ENCODE peak calls at places on chromosome 19, in five cellular contexts. One of them, this sample, is unnamed.

GRCh38 chr19:3319643-3320353 is 46.6 kb upstream of the NFIC start:
- DNase-seq in activated B cell treated with CpG ODN at 0.5 μM for 24 hours: no peak
- DNase-seq in uterus: no peak
- DNase-seq in retinal pigment epithelial cell: no peak
- DNase-seq in heart right ventricle: no peak
- DNase-seq in this sample: no peak

GRCh38 chr19:30670562-30671513 is 298.7 kb downstream of the ZNF536 start:
- DNase-seq in activated B cell treated with CpG ODN at 0.5 μM for 24 hours: no peak
- DNase-seq in retinal pigment epithelial cell: no peak
- DNase-seq in uterus: no peak
- DNase-seq in heart right ventricle: no peak
- DNase-seq in this sample: no peak

GRCh38 chr19:20078696-20079095 is 896 bp downstream of the ZNF90 start:
- DNase-seq in uterus: peak
- DNase-seq in retinal pigment epithelial cell: no peak
- DNase-seq in heart right ventricle: no peak
- DNase-seq in activated B cell treated with CpG ODN at 0.5 μM for 24 hours: no peak
- DNase-seq in this sample: peak

GRCh38 chr19:51090471-51090870 is 7.8 kb upstream of the KLK14 start:
- DNase-seq in uterus: no peak
- DNase-seq in activated B cell treated with CpG ODN at 0.5 μM for 24 hours: no peak
- DNase-seq in retinal pigment epithelial cell: no peak
- DNase-seq in heart right ventricle: no peak
- DNase-seq in this sample: no peak

GRCh38 chr19:45889210-45889885 is 3.4 kb upstream of the IRF2BP1 start:
- DNase-seq in retinal pigment epithelial cell: no peak
- DNase-seq in activated B cell treated with CpG ODN at 0.5 μM for 24 hours: no peak
- DNase-seq in heart right ventricle: no peak
- DNase-seq in uterus: no peak
- DNase-seq in this sample: no peak

GRCh38 chr19:7506385-7507328 is 9.2 kb upstream of the ZNF358 start:
- DNase-seq in activated B cell treated with CpG ODN at 0.5 μM for 24 hours: no peak
- DNase-seq in retinal pigment epithelial cell: peak
- DNase-seq in uterus: no peak
- DNase-seq in heart right ventricle: peak
- DNase-seq in this sample: peak

GRCh38 chr19:30144242-30144758 is 202.3 kb downstream of the URI1 start:
- DNase-seq in heart right ventricle: no peak
- DNase-seq in uterus: no peak
- DNase-seq in retinal pigment epithelial cell: no peak
- DNase-seq in activated B cell treated with CpG ODN at 0.5 μM for 24 hours: no peak
- DNase-seq in this sample: no peak

GRCh38 chr19:55279773-55280643 is at the start of gene HSPBP1:
- DNase-seq in uterus: peak
- DNase-seq in heart right ventricle: peak
- DNase-seq in activated B cell treated with CpG ODN at 0.5 μM for 24 hours: peak
- DNase-seq in retinal pigment epithelial cell: peak
- DNase-seq in this sample: peak

GRCh38 chr19:41995959-41996797 is 2.1 kb upstream of the ATP1A3 start:
- DNase-seq in heart right ventricle: no peak
- DNase-seq in retinal pigment epithelial cell: no peak
- DNase-seq in uterus: no peak
- DNase-seq in activated B cell treated with CpG ODN at 0.5 μM for 24 hours: no peak
- DNase-seq in this sample: no peak

GRCh38 chr19:41691268-41691970 is 3.3 kb upstream of the CEACAM7 start:
- DNase-seq in heart right ventricle: no peak
- DNase-seq in uterus: no peak
- DNase-seq in activated B cell treated with CpG ODN at 0.5 μM for 24 hours: no peak
- DNase-seq in retinal pigment epithelial cell: no peak
- DNase-seq in this sample: peak

GRCh38 chr19:2042485-2043268 is 8.4 kb downstream of the MKNK2 start:
- DNase-seq in activated B cell treated with CpG ODN at 0.5 μM for 24 hours: peak
- DNase-seq in uterus: peak
- DNase-seq in heart right ventricle: peak
- DNase-seq in retinal pigment epithelial cell: no peak
- DNase-seq in this sample: no peak

GRCh38 chr19:38617764-38618589 is at the start of gene MAP4K1:
- DNase-seq in retinal pigment epithelial cell: no peak
- DNase-seq in uterus: no peak
- DNase-seq in activated B cell treated with CpG ODN at 0.5 μM for 24 hours: peak
- DNase-seq in heart right ventricle: peak
- DNase-seq in this sample: peak

GRCh38 chr19:51333836-51334460 is 8.0 kb downstream of the VSIG10L start:
- DNase-seq in uterus: no peak
- DNase-seq in retinal pigment epithelial cell: no peak
- DNase-seq in activated B cell treated with CpG ODN at 0.5 μM for 24 hours: no peak
- DNase-seq in heart right ventricle: no peak
- DNase-seq in this sample: no peak

GRCh38 chr19:47446534-47447469 is 24.9 kb downstream of the SLC8A2 start:
- DNase-seq in uterus: peak
- DNase-seq in activated B cell treated with CpG ODN at 0.5 μM for 24 hours: no peak
- DNase-seq in heart right ventricle: no peak
- DNase-seq in retinal pigment epithelial cell: no peak
- DNase-seq in this sample: no peak

GRCh38 chr19:41821003-41821735 is 23.3 kb downstream of the LYPD4 start:
- DNase-seq in heart right ventricle: no peak
- DNase-seq in uterus: no peak
- DNase-seq in activated B cell treated with CpG ODN at 0.5 μM for 24 hours: no peak
- DNase-seq in retinal pigment epithelial cell: no peak
- DNase-seq in this sample: peak

GRCh38 chr19:31174948-31175347 is 174.3 kb downstream of the TSHZ3 start:
- DNase-seq in activated B cell treated with CpG ODN at 0.5 μM for 24 hours: no peak
- DNase-seq in retinal pigment epithelial cell: no peak
- DNase-seq in uterus: no peak
- DNase-seq in heart right ventricle: no peak
- DNase-seq in this sample: no peak

GRCh38 chr19:42468273-42468796 is 25.6 kb upstream of the CXCL17 start:
- DNase-seq in retinal pigment epithelial cell: no peak
- DNase-seq in heart right ventricle: no peak
- DNase-seq in activated B cell treated with CpG ODN at 0.5 μM for 24 hours: no peak
- DNase-seq in uterus: no peak
- DNase-seq in this sample: no peak

GRCh38 chr19:35710784-35711723 is 6.7 kb downstream of the ZBTB32 start:
- DNase-seq in heart right ventricle: no peak
- DNase-seq in uterus: no peak
- DNase-seq in retinal pigment epithelial cell: no peak
- DNase-seq in activated B cell treated with CpG ODN at 0.5 μM for 24 hours: peak
- DNase-seq in this sample: peak

GRCh38 chr19:19531951-19532805 is 3.5 kb downstream of the YJEFN3 start:
- DNase-seq in activated B cell treated with CpG ODN at 0.5 μM for 24 hours: peak
- DNase-seq in uterus: peak
- DNase-seq in retinal pigment epithelial cell: no peak
- DNase-seq in heart right ventricle: peak
- DNase-seq in this sample: peak

GRCh38 chr19:32018014-32018413 is 327.4 kb upstream of the ZNF507 start:
- DNase-seq in uterus: peak
- DNase-seq in retinal pigment epithelial cell: peak
- DNase-seq in heart right ventricle: no peak
- DNase-seq in activated B cell treated with CpG ODN at 0.5 μM for 24 hours: no peak
- DNase-seq in this sample: no peak

GRCh38 chr19:8363803-8364771 is at the start of gene ANGPTL4:
- DNase-seq in heart right ventricle: peak
- DNase-seq in retinal pigment epithelial cell: no peak
- DNase-seq in uterus: peak
- DNase-seq in activated B cell treated with CpG ODN at 0.5 μM for 24 hours: no peak
- DNase-seq in this sample: peak

GRCh38 chr19:34254552-34255432 is at the start of gene GARRE1:
- DNase-seq in uterus: no peak
- DNase-seq in retinal pigment epithelial cell: no peak
- DNase-seq in activated B cell treated with CpG ODN at 0.5 μM for 24 hours: peak
- DNase-seq in heart right ventricle: peak
- DNase-seq in this sample: peak

GRCh38 chr19:2084993-2085720 is 11.0 kb downstream of the MOB3A start:
- DNase-seq in activated B cell treated with CpG ODN at 0.5 μM for 24 hours: peak
- DNase-seq in uterus: no peak
- DNase-seq in heart right ventricle: peak
- DNase-seq in retinal pigment epithelial cell: no peak
- DNase-seq in this sample: peak

GRCh38 chr19:55753401-55753800 is 5.5 kb upstream of the RFPL4A start:
- DNase-seq in uterus: no peak
- DNase-seq in retinal pigment epithelial cell: no peak
- DNase-seq in heart right ventricle: no peak
- DNase-seq in activated B cell treated with CpG ODN at 0.5 μM for 24 hours: no peak
- DNase-seq in this sample: no peak

GRCh38 chr19:50173144-50173543 is 10.1 kb upstream of the IZUMO2 start:
- DNase-seq in heart right ventricle: no peak
- DNase-seq in activated B cell treated with CpG ODN at 0.5 μM for 24 hours: no peak
- DNase-seq in uterus: no peak
- DNase-seq in retinal pigment epithelial cell: no peak
- DNase-seq in this sample: no peak

GRCh38 chr19:47253467-47253881 is 2.9 kb upstream of the CCDC9 start:
- DNase-seq in uterus: no peak
- DNase-seq in heart right ventricle: no peak
- DNase-seq in retinal pigment epithelial cell: peak
- DNase-seq in activated B cell treated with CpG ODN at 0.5 μM for 24 hours: no peak
- DNase-seq in this sample: no peak

GRCh38 chr19:4360641-4361151 is 17.3 kb downstream of the MPND start:
- DNase-seq in heart right ventricle: no peak
- DNase-seq in activated B cell treated with CpG ODN at 0.5 μM for 24 hours: no peak
- DNase-seq in uterus: no peak
- DNase-seq in retinal pigment epithelial cell: no peak
- DNase-seq in this sample: no peak

GRCh38 chr19:1163283-1163933 is 10.7 kb downstream of the SBNO2 start:
- DNase-seq in activated B cell treated with CpG ODN at 0.5 μM for 24 hours: no peak
- DNase-seq in heart right ventricle: peak
- DNase-seq in retinal pigment epithelial cell: no peak
- DNase-seq in uterus: no peak
- DNase-seq in this sample: no peak

GRCh38 chr19:48591021-48591420 is 15.5 kb upstream of the SPACA4 start:
- DNase-seq in heart right ventricle: no peak
- DNase-seq in retinal pigment epithelial cell: no peak
- DNase-seq in uterus: no peak
- DNase-seq in activated B cell treated with CpG ODN at 0.5 μM for 24 hours: no peak
- DNase-seq in this sample: no peak

GRCh38 chr19:49629659-49630058 is 10.3 kb downstream of the RRAS start:
- DNase-seq in uterus: no peak
- DNase-seq in retinal pigment epithelial cell: no peak
- DNase-seq in activated B cell treated with CpG ODN at 0.5 μM for 24 hours: no peak
- DNase-seq in heart right ventricle: no peak
- DNase-seq in this sample: no peak

GRCh38 chr19:8491574-8491973 is 10.9 kb downstream of the PRAM1 start:
- DNase-seq in retinal pigment epithelial cell: no peak
- DNase-seq in heart right ventricle: no peak
- DNase-seq in uterus: no peak
- DNase-seq in activated B cell treated with CpG ODN at 0.5 μM for 24 hours: no peak
- DNase-seq in this sample: no peak

GRCh38 chr19:17775245-17775927 is 19.6 kb upstream of the B3GNT3 start:
- DNase-seq in activated B cell treated with CpG ODN at 0.5 μM for 24 hours: no peak
- DNase-seq in heart right ventricle: no peak
- DNase-seq in uterus: no peak
- DNase-seq in retinal pigment epithelial cell: no peak
- DNase-seq in this sample: no peak
- TF ChIP-seq CTCF in activated B cell treated with CpG ODN at 0.5 μM for 24 hours: no peak
- TF ChIP-seq CTCF in heart right ventricle: peak
- TF ChIP-seq CTCF in uterus: no peak
- TF ChIP-seq CTCF in retinal pigment epithelial cell: peak
- TF ChIP-seq CTCF in this sample: peak

GRCh38 chr19:13082192-13083007 is 20.3 kb downstream of the LYL1 start:
- DNase-seq in heart right ventricle: no peak
- DNase-seq in retinal pigment epithelial cell: no peak
- DNase-seq in activated B cell treated with CpG ODN at 0.5 μM for 24 hours: no peak
- DNase-seq in uterus: peak
- DNase-seq in this sample: no peak
- TF ChIP-seq CTCF in heart right ventricle: peak
- TF ChIP-seq CTCF in retinal pigment epithelial cell: peak
- TF ChIP-seq CTCF in activated B cell treated with CpG ODN at 0.5 μM for 24 hours: no peak
- TF ChIP-seq CTCF in uterus: peak
- TF ChIP-seq CTCF in this sample: peak

DNA sequence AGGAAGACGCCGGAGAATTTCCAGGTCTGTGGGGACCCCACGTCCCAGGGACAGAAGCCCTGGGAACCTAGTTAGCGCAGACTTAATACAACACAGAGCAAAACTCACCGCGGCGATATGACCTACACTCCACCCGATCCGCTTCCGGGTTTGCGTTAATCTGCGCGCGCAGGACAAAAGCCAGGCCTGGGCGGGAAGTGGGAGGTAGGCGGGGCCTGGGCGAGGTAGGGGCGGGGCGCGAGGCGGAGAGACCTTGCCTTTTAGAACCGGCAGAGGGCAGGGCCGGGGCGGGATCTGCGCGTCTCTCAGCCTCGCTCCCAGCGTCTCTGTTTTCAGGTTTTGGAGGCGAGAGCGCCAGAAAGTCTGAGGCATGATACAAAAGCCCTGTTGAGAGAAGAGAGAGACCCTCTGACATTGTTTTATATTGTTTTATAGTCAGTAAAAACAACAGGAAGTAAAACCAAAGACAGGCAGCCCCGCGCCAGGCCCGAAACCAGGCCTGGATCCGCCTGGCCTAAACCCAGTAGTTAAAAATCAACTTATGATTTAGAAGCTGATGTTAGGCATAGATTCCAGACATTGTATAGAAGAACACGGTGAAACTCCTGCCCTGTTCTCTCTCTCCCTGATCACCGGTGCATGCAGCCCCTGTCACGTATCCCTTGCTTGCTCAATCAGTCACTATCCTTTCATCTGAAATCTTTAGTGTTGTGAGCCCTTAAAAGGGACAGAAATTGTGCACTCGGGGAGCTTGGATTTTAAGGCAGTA is at the start of gene ZNF611:
- DNase-seq in retinal pigment epithelial cell: peak
- DNase-seq in heart right ventricle: peak
- DNase-seq in uterus: peak
- DNase-seq in activated B cell treated with CpG ODN at 0.5 μM for 24 hours: peak
- DNase-seq in this sample: peak
- TF ChIP-seq CTCF in retinal pigment epithelial cell: peak
- TF ChIP-seq CTCF in heart right ventricle: peak
- TF ChIP-seq CTCF in uterus: peak
- TF ChIP-seq CTCF in activated B cell treated with CpG ODN at 0.5 μM for 24 hours: no peak
- TF ChIP-seq CTCF in this sample: peak

DNA sequence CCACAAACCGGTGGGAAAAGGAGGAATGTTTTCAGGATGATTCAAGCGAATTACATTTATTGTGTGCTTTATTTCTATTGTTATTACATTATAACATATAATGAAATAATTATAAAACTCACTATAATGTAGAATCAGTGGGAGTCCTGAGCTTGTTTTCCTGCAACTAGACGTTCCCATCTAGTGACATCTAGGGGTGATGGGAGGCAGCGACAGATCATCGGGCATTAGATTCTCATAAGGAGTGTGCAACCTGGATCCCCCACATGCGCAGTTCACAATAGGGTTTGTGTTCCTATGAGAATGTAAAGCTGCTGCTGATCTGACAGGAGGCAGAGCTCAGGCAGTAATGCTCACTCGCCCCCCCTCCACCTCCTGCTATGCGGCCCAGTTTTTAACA is 54.5 kb downstream of the SPTBN4 start:
- DNase-seq in uterus: no peak
- DNase-seq in retinal pigment epithelial cell: no peak
- DNase-seq in activated B cell treated with CpG ODN at 0.5 μM for 24 hours: no peak
- DNase-seq in heart right ventricle: no peak
- DNase-seq in this sample: no peak
- TF ChIP-seq CTCF in uterus: no peak
- TF ChIP-seq CTCF in retinal pigment epithelial cell: peak
- TF ChIP-seq CTCF in activated B cell treated with CpG ODN at 0.5 μM for 24 hours: no peak
- TF ChIP-seq CTCF in heart right ventricle: no peak
- TF ChIP-seq CTCF in this sample: peak